ENCODE peak calls at places on chromosomes 3 and 15, in six cellular contexts. W is right atrium auricular region, S is esophagus squamous epithelium, B is cerebellar cortex, E is heart right ventricle, Y is WTC11. C is an unnamed sample.
A peak's percentile ranks its signal among the peaks of the same experiment; 100 is the strongest.

GRCh38 chr15:44550256-44550655 is 13.3 kb downstream of the EIF3J start:
- DNase-seq in Y (no peak), W (no peak), S (no peak), E (no peak), B (peak; percentile 49), C (no peak)

GRCh38 chr3:72961766-72962165 is 34.8 kb upstream of the PPP4R2 start:
- DNase-seq in W (no peak), B (no peak), S (no peak), Y (no peak), E (no peak), C (no peak)

GRCh38 chr3:170753421-170754344 is 116.3 kb downstream of the RPL22L1 start:
- DNase-seq in B (no peak), E (no peak), Y (no peak), S (no peak), W (no peak), C (no peak)

GRCh38 chr3:194987571-194988494 is 283.1 kb downstream of the XXYLT1 start:
- DNase-seq in E (no peak), W (peak; percentile 50), Y (no peak), B (no peak), S (no peak), C (peak; percentile 46)

GRCh38 chr3:23949784-23950183 is 4.7 kb downstream of the NR1D2 start:
- DNase-seq in W (no peak), Y (no peak), E (peak; percentile 63), S (no peak), B (peak; percentile 55), C (no peak)

GRCh38 chr3:51932471-51933370 is 9.0 kb downstream of the RRP9 start:
- DNase-seq in E (no peak), B (no peak), Y (no peak), S (no peak), W (peak; percentile 28), C (no peak)

GRCh38 chr3:134373942-134374790 is at the start of gene AMOTL2:
- DNase-seq in E (peak; percentile 89), W (peak; percentile 93), S (no peak), B (peak; percentile 86), Y (peak; percentile 95), C (peak; percentile 91)

GRCh38 chr3:25665646-25666136 is 984 bp upstream of the TOP2B start:
- DNase-seq in Y (no peak), B (no peak), E (no peak), W (no peak), S (no peak), C (no peak)

GRCh38 chr3:165336786-165337185 is 140.6 kb upstream of the SLITRK3 start:
- DNase-seq in Y (no peak), W (no peak), B (no peak), E (no peak), S (no peak), C (no peak)

GRCh38 chr3:122714269-122714668 is 33.6 kb downstream of the PARP14 start:
- DNase-seq in S (no peak), Y (no peak), E (no peak), W (no peak), B (no peak), C (no peak)

GRCh38 chr3:155088705-155089380 is 8.7 kb downstream of the MME start:
- DNase-seq in B (no peak), W (no peak), Y (no peak), S (no peak), E (no peak), C (no peak)

GRCh38 chr15:38828031-38828532 is 263.5 kb upstream of the RASGRP1 start:
- DNase-seq in B (no peak), W (no peak), Y (no peak), S (no peak), E (no peak), C (no peak)

GRCh38 chr3:105387122-105387751 is 20.5 kb downstream of the ALCAM start:
- DNase-seq in E (no peak), W (no peak), Y (no peak), B (no peak), S (no peak), C (no peak)

GRCh38 chr15:81235781-81236507 is 39.3 kb downstream of the IL16 start:
- DNase-seq in S (no peak), W (no peak), Y (no peak), E (no peak), B (peak; percentile 57), C (no peak)

GRCh38 chr3:12471228-12471627 is 13.1 kb upstream of the TSEN2 start:
- DNase-seq in B (no peak), S (no peak), W (no peak), E (no peak), Y (no peak), C (no peak)

GRCh38 chr3:12865271-12865670 is 23.9 kb upstream of the RPL32 start:
- DNase-seq in S (no peak), Y (no peak), E (no peak), B (no peak), W (no peak), C (no peak)

C was measured in coronary artery.